ENCODE peak calls at places on chromosome 10, in six cellular contexts. A is tibial nerve; T is thoracic aorta; L is cardiac muscle cell; Q is neuronal stem cell; E is naive thymus-derived CD4-positive, alpha-beta T cell. D is an unnamed sample. For H3K36me3, the result is how much of the 10 kb centered on the place peaks cover.

GRCh38 chr10:106682175-106682574 is 482.3 kb downstream of the SORCS1 start:
- DNase-seq in T (no peak), A (no peak), Q (no peak), L (no peak), E (no peak), D (no peak)

GRCh38 chr10:74332398-74332797 is 181.4 kb downstream of the ADK start:
- DNase-seq in Q (no peak), A (no peak), E (no peak), L (no peak), T (no peak), D (no peak)

GRCh38 chr10:62728479-62728878 is 76.0 kb upstream of the ADO start:
- DNase-seq in Q (no peak), L (no peak), T (no peak), A (no peak), E (no peak), D (no peak)

GRCh38 chr10:126734015-126734414 is 63.5 kb upstream of the C10orf90 start:
- DNase-seq in A (no peak), L (no peak), T (no peak), E (no peak), Q (no peak), D (no peak)

GRCh38 chr10:121772406-121772805 is 155.4 kb downstream of the ATE1 start:
- DNase-seq in T (no peak), E (no peak), L (no peak), A (no peak), Q (no peak), D (no peak)

GRCh38 chr10:131994435-131994834 is 12.7 kb upstream of the BNIP3 start:
- DNase-seq in A (no peak), E (no peak), Q (no peak), T (no peak), L (no peak), D (no peak)

GRCh38 chr10:99532687-99533495 is at the start of gene NKX2-3:
- DNase-seq in E (no peak), L (peak), A (no peak), Q (no peak), T (no peak), D (peak)

GRCh38 chr10:44647877-44648542 is 263.1 kb upstream of the CXCL12 start:
- DNase-seq in T (no peak), E (no peak), L (no peak), Q (no peak), A (peak), D (peak)

GRCh38 chr10:62613429-62613828 is 191.1 kb upstream of the ADO start:
- DNase-seq in T (no peak), E (no peak), Q (no peak), L (no peak), A (no peak), D (no peak)

GRCh38 chr10:131911451-131911850 is 10.6 kb downstream of the PPP2R2D start:
- DNase-seq in L (no peak), Q (no peak), T (no peak), A (no peak), E (no peak), D (no peak)

GRCh38 chr10:128026620-128027281 is 99.5 kb downstream of the MKI67 start:
- DNase-seq in Q (no peak), E (no peak), L (no peak), A (no peak), T (no peak), D (no peak)
- H3K36me3 ChIP-seq in Q (under half), E (under half), L (under half), A (under half), T (under half), D (under half)

DNA sequence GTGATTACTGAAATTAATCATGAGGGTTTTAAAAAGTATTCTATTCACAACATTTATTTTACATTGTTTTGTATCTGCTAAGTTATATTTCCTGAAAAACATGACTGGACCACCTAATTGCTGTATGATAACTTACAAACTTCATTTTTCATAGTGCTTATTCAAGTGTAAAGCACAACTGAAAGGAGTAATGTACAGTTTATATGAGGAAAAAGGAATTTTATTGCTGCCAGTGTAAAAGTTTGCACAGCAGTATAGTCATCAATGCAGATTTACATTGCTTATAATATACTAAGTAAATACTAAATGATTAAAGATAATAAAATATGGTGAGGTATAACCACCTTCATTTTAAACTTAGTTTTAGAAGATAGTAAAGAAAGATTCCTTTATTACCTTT is 4.0 kb downstream of the PTEN start:
- DNase-seq in T (no peak), Q (no peak), A (no peak), L (no peak), E (no peak), D (no peak)
- H3K4me3 ChIP-seq in T (peak), Q (peak), A (peak), L (peak), E (peak), D (peak)

GRCh38 chr10:42795701-42796100 is 13.1 kb downstream of the BMS1 start:
- DNase-seq in L (no peak), T (no peak), A (no peak), E (no peak), Q (no peak), D (no peak)

GRCh38 chr10:42802889-42803288 is 20.3 kb downstream of the BMS1 start:
- DNase-seq in L (no peak), T (no peak), E (no peak), Q (no peak), A (no peak), D (no peak)

GRCh38 chr10:42801135-42801534 is 18.5 kb downstream of the BMS1 start:
- DNase-seq in L (no peak), A (no peak), Q (no peak), T (no peak), E (no peak), D (no peak)
- H3K36me3 ChIP-seq in L (half or more), A (half or more), Q (half or more), T (half or more), E (under half), D (under half)

GRCh38 chr10:112375721-112376577 is 2.0 kb downstream of the ACSL5 start:
- DNase-seq in E (peak), T (no peak), L (no peak), Q (no peak), A (peak), D (peak)
- H3K4me3 ChIP-seq in E (peak), T (peak), L (no peak), Q (no peak), A (peak), D (peak)

DNA sequence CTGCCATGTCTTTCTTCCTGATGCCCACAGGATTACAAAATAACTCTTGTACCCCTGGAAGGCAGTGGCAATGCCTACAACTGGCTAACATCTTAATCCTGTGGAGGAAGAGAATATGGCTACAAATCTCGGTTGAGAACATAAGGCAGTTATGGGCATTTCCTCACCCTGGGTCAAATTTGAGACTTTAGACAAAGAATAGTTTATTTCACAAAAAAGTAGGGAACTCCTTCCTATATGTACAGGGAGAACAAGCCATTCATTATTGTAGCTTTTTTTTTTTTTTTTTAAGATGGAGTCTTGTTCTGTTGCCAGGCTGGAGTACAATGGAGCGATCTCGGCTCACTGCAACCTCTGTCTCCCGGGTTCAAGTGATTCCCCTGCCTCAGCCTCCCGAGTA is 2.6 kb downstream of the ALDH18A1 start:
- DNase-seq in E (no peak), L (no peak), A (no peak), Q (no peak), T (no peak), D (no peak)
- H3K36me3 ChIP-seq in E (under half), L (under half), A (under half), Q (under half), T (under half), D (under half)

GRCh38 chr10:98309366-98310355 is 41.7 kb upstream of the LOXL4 start:
- DNase-seq in Q (peak), E (no peak), A (peak), L (peak), T (peak), D (peak)
- H3K4me3 ChIP-seq in Q (peak), E (no peak), A (no peak), L (no peak), T (peak), D (no peak)

GRCh38 chr10:87921934-87922688 is 58.7 kb downstream of the PTEN start:
- DNase-seq in Q (no peak), A (no peak), L (no peak), T (no peak), E (no peak), D (no peak)
- H3K36me3 ChIP-seq in Q (under half), A (under half), L (under half), T (under half), E (under half), D (under half)

DNA sequence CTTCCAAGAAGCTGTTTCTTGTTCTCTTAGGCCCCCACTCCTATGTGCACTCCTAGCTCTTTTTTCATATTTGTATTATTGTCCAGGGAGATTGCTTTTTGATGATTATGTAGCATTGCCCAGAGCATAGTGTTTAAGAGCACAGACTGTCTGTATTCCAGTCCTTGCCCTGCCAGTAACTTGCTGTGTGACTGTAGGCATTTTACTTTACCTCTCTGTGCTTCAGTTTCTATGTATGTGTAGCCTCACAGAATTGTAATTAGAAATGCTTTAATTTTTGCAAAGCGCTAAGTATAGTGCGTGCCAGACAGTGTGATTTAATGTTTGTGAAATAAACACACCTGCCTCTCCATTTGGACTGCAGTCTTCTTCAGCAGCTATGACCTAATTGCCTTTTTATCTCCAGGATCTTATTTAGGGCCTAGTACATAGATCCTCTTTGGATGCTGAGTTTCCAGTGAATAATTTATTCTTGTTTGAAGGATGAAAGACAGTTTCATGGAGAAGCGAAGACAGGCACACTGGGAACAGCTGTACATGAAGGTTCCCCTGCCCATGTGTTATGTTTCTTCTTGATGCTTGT is 1.4 kb downstream of the SEC23IP start:
- DNase-seq in L (no peak), E (no peak), A (no peak), Q (no peak), T (no peak), D (no peak)
- H3K4me3 ChIP-seq in L (peak), E (no peak), A (no peak), Q (peak), T (peak), D (peak)

GRCh38 chr10:69009360-69009759 is 20.8 kb downstream of the KIFBP start:
- DNase-seq in T (no peak), A (no peak), E (no peak), L (no peak), Q (no peak), D (no peak)

GRCh38 chr10:69005704-69006103 is 17.1 kb downstream of the KIFBP start:
- DNase-seq in L (no peak), E (no peak), A (no peak), Q (no peak), T (no peak), D (no peak)

GRCh38 chr10:69014171-69014570 is 25.6 kb downstream of the KIFBP start:
- DNase-seq in Q (no peak), T (no peak), E (no peak), L (no peak), A (no peak), D (no peak)

GRCh38 chr10:69007260-69007659 is 18.7 kb downstream of the KIFBP start:
- DNase-seq in E (no peak), Q (no peak), L (no peak), A (no peak), T (no peak), D (no peak)

GRCh38 chr10:69010151-69010640 is 21.6 kb downstream of the KIFBP start:
- DNase-seq in A (no peak), T (no peak), E (no peak), L (no peak), Q (no peak), D (no peak)
- H3K36me3 ChIP-seq in A (half or more), T (under half), E (under half), L (under half), Q (half or more), D (under half)

GRCh38 chr10:118238573-118239240 is 103.4 kb downstream of the FAM204A start:
- DNase-seq in E (no peak), Q (no peak), L (no peak), T (no peak), A (no peak), D (no peak)
- H3K4me3 ChIP-seq in E (no peak), Q (no peak), L (no peak), T (no peak), A (no peak), D (no peak)